ENCODE peak calls at places on chromosomes 11 and 22, in eight cellular contexts. K is lung, W is cardiac muscle cell, X is PC-3, V is suprapubic skin, B is psoas muscle, Y is tibial artery, G is fibroblast of lung. R is an unnamed sample. For H3K9me3, the result is how much of the 10 kb centered on the place peaks cover.

GRCh38 chr22:26542831-26543230 is 30.6 kb upstream of the TFIP11 start:
- DNase-seq in K (no peak), W (no peak), X (no peak), V (no peak), B (no peak), Y (no peak), G (no peak), R (no peak)

GRCh38 chr11:120929664-120930154 is 94.2 kb upstream of the TBCEL start:
- DNase-seq in K (no peak), W (peak), X (peak), V (no peak), B (no peak), Y (no peak), G (peak), R (peak)

GRCh38 chr11:67027943-67028542 is 5.1 kb downstream of the SYT12 start:
- DNase-seq in K (no peak), W (no peak), X (no peak), V (no peak), B (no peak), Y (no peak), G (no peak), R (no peak)

GRCh38 chr11:61724437-61724836 is 28.0 kb upstream of the MYRF start:
- DNase-seq in K (no peak), W (no peak), X (no peak), V (no peak), B (no peak), Y (no peak), G (no peak), R (no peak)

GRCh38 chr11:10495464-10495786 is 40.4 kb downstream of the AMPD3 start:
- DNase-seq in K (peak), W (no peak), X (no peak), V (peak), B (no peak), Y (peak), G (no peak), R (no peak)

GRCh38 chr22:19595532-19595931 is 71.3 kb upstream of the CLDN5 start:
- DNase-seq in K (no peak), W (no peak), X (no peak), V (no peak), B (no peak), Y (no peak), G (no peak), R (no peak)

GRCh38 chr22:26573026-26573662 is 16.8 kb downstream of the TPST2 start:
- DNase-seq in K (peak), W (no peak), X (no peak), V (no peak), B (peak), Y (peak), G (peak), R (peak)

GRCh38 chr11:57001674-57002401 is 13.1 kb downstream of the OR5AK2 start:
- DNase-seq in K (no peak), W (no peak), X (peak), V (no peak), B (no peak), Y (no peak), G (peak), R (no peak)

GRCh38 chr11:13010737-13011342 is 1.7 kb downstream of the RASSF10 start:
- DNase-seq in K (peak), W (peak), X (no peak), V (no peak), B (no peak), Y (no peak), G (no peak), R (no peak)

GRCh38 chr22:30481711-30482110 is 9.9 kb upstream of the SEC14L3 start:
- DNase-seq in K (no peak), W (no peak), X (no peak), V (no peak), B (no peak), Y (no peak), G (peak), R (no peak)

GRCh38 chr22:38953577-38954413 is 3.6 kb upstream of the APOBEC3A start:
- DNase-seq in K (no peak), W (no peak), X (peak), V (no peak), B (no peak), Y (peak), G (no peak), R (no peak)

GRCh38 chr11:66882540-66882939 is 25.7 kb downstream of the LRFN4 start:
- DNase-seq in K (no peak), W (no peak), X (no peak), V (no peak), B (no peak), Y (no peak), G (no peak), R (peak)

GRCh38 chr22:39598017-39598965 is 27.7 kb downstream of the CACNA1I start:
- DNase-seq in K (peak), W (peak), X (peak), V (no peak), B (no peak), Y (no peak), G (no peak), R (peak)

GRCh38 chr22:42780070-42780540 is 59.4 kb upstream of the A4GALT start:
- DNase-seq in K (peak), W (peak), X (peak), V (no peak), B (no peak), Y (no peak), G (peak), R (peak)

GRCh38 chr22:47236718-47237117 is 474.3 kb downstream of the TBC1D22A start:
- DNase-seq in K (no peak), W (no peak), X (no peak), V (no peak), B (no peak), Y (no peak), G (no peak), R (no peak)

GRCh38 chr22:47233316-47234243 is 471.1 kb downstream of the TBC1D22A start:
- DNase-seq in K (peak), W (no peak), X (no peak), V (no peak), B (no peak), Y (no peak), G (no peak), R (peak)

GRCh38 chr22:47231759-47232158 is 469.3 kb downstream of the TBC1D22A start:
- DNase-seq in K (no peak), W (no peak), X (no peak), V (no peak), B (no peak), Y (no peak), G (no peak), R (no peak)

GRCh38 chr22:47232197-47232596 is 469.7 kb downstream of the TBC1D22A start:
- DNase-seq in K (peak), W (no peak), X (no peak), V (no peak), B (no peak), Y (no peak), G (no peak), R (no peak)

GRCh38 chr22:47232753-47233152 is 470.3 kb downstream of the TBC1D22A start:
- DNase-seq in K (peak), W (no peak), X (no peak), V (no peak), B (no peak), Y (no peak), G (no peak), R (no peak)
- H3K9me3 ChIP-seq in K (under half), W (under half), X (under half), V (under half), B (under half), Y (under half), G (under half), R (under half)

GRCh38 chr11:59918987-59919589 is 19.1 kb upstream of the OOSP1 start:
- DNase-seq in K (no peak), W (peak), X (peak), V (no peak), B (no peak), Y (no peak), G (no peak), R (no peak)
- TF ChIP-seq CTCF in K (no peak), W (peak), X (peak), V (peak), B (no peak), Y (no peak), G (peak), R (peak)

DNA sequence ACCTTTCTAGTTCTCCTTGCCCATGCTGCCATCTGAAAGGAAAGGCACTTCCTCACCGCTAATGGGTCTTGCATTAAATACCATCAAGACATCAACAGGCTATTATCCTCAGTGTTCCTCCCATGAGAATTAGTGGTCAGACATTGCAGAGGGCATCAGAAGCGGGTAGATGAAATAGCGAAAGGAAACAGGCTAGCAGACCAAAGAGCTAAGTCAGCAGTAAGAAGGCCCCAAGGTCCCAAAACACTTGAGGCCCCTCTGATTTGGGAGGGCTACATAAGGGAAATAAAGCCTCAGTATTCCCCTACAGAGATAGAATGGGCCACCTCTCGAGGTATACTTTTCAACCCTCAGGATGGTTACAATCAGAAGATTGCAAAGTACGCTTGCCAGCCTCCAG is 12.9 kb downstream of the KCNJ11 start:
- DNase-seq in K (no peak), W (no peak), X (no peak), V (no peak), B (no peak), Y (no peak), G (no peak), R (no peak)
- H3K9me3 ChIP-seq in K (under half), W (under half), X (under half), V (under half), B (under half), Y (under half), G (under half), R (under half)

DNA sequence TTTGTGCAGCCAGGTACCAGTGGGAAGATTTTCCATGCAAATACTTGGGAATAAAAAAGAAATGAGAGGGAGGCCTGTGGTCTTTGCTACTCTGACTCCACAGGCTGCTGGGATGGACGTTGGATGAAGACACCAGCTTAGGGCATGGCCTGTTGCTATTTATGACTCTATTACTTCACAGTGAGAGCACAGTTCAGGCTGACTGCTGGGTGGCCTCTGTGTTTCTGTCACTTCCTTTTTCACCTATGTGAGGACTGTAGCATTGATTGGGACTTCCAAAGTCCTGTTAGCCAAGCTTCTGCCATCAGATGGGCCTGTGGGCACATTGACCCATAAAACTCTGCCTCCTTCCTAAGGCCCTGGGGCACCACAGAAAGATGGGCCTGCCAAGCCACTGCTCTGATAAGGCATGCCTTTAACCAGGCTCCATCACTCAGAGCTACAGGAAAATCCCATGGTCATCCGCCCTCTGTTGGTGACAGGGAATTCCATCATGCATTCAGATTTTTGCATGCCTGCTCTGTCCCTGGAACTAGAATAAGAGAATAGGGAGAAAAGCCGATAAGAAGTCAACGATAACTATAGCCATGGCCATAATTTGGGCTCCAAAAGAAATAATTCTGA is 64.6 kb downstream of the KCNJ1 start:
- DNase-seq in K (no peak), W (peak), X (peak), V (no peak), B (no peak), Y (no peak), G (peak), R (no peak)
- TF ChIP-seq CTCF in K (no peak), W (peak), X (peak), V (peak), B (peak), Y (no peak), G (peak), R (peak)

R was measured in adrenal gland.